ENCODE peak calls at places on chromosomes 2 and 18, in nine cellular contexts. One of them, this sample, is unnamed.

GRCh38 chr2:238424313-238424700 is 2.4 kb upstream of the ASB1 start:
- DNase-seq in prostate gland: no peak
- DNase-seq in stomach: peak
- DNase-seq in HCT116: no peak
- DNase-seq in breast epithelium: no peak
- DNase-seq in endothelial cell of umbilical vein: no peak
- DNase-seq in spleen: no peak
- DNase-seq in sigmoid colon: no peak
- DNase-seq in K562: no peak
- DNase-seq in this sample: no peak

GRCh38 chr2:203579131-203579643 is 44.1 kb upstream of the RAPH1 start:
- DNase-seq in endothelial cell of umbilical vein: no peak
- DNase-seq in prostate gland: peak
- DNase-seq in sigmoid colon: no peak
- DNase-seq in stomach: peak
- DNase-seq in HCT116: peak
- DNase-seq in breast epithelium: peak
- DNase-seq in spleen: no peak
- DNase-seq in K562: no peak
- DNase-seq in this sample: peak

GRCh38 chr18:36634573-36635216 is 194.1 kb downstream of the TPGS2 start:
- DNase-seq in stomach: no peak
- DNase-seq in breast epithelium: no peak
- DNase-seq in spleen: no peak
- DNase-seq in HCT116: no peak
- DNase-seq in sigmoid colon: no peak
- DNase-seq in endothelial cell of umbilical vein: no peak
- DNase-seq in K562: no peak
- DNase-seq in prostate gland: no peak
- DNase-seq in this sample: no peak

GRCh38 chr2:177552414-177553175 is 160.0 kb downstream of the AGPS start:
- DNase-seq in endothelial cell of umbilical vein: peak
- DNase-seq in spleen: peak
- DNase-seq in HCT116: peak
- DNase-seq in prostate gland: peak
- DNase-seq in K562: peak
- DNase-seq in stomach: peak
- DNase-seq in breast epithelium: peak
- DNase-seq in sigmoid colon: peak
- DNase-seq in this sample: peak

GRCh38 chr2:170298861-170299429 is 121.0 kb downstream of the MYO3B start:
- DNase-seq in spleen: no peak
- DNase-seq in K562: no peak
- DNase-seq in sigmoid colon: no peak
- DNase-seq in prostate gland: no peak
- DNase-seq in HCT116: no peak
- DNase-seq in stomach: no peak
- DNase-seq in breast epithelium: no peak
- DNase-seq in endothelial cell of umbilical vein: no peak
- DNase-seq in this sample: no peak

GRCh38 chr2:159615936-159616733 is at the start of gene BAZ2B:
- DNase-seq in K562: peak
- DNase-seq in sigmoid colon: peak
- DNase-seq in stomach: peak
- DNase-seq in HCT116: peak
- DNase-seq in breast epithelium: no peak
- DNase-seq in spleen: no peak
- DNase-seq in prostate gland: peak
- DNase-seq in endothelial cell of umbilical vein: peak
- DNase-seq in this sample: peak

GRCh38 chr18:12288406-12288762 is 19.7 kb upstream of the TUBB6 start:
- DNase-seq in breast epithelium: no peak
- DNase-seq in stomach: no peak
- DNase-seq in spleen: peak
- DNase-seq in HCT116: no peak
- DNase-seq in endothelial cell of umbilical vein: no peak
- DNase-seq in K562: no peak
- DNase-seq in sigmoid colon: no peak
- DNase-seq in prostate gland: no peak
- DNase-seq in this sample: peak

GRCh38 chr2:48600917-48601316 is 16.7 kb upstream of the GTF2A1L start:
- DNase-seq in K562: no peak
- DNase-seq in endothelial cell of umbilical vein: no peak
- DNase-seq in breast epithelium: no peak
- DNase-seq in sigmoid colon: no peak
- DNase-seq in spleen: no peak
- DNase-seq in HCT116: no peak
- DNase-seq in stomach: no peak
- DNase-seq in prostate gland: no peak
- DNase-seq in this sample: no peak

GRCh38 chr2:188425266-188425665 is 133.6 kb downstream of the GULP1 start:
- DNase-seq in spleen: no peak
- DNase-seq in stomach: no peak
- DNase-seq in prostate gland: no peak
- DNase-seq in sigmoid colon: no peak
- DNase-seq in K562: no peak
- DNase-seq in endothelial cell of umbilical vein: no peak
- DNase-seq in breast epithelium: no peak
- DNase-seq in HCT116: no peak
- DNase-seq in this sample: no peak

GRCh38 chr2:159584796-159585195 is 31.6 kb downstream of the BAZ2B start:
- DNase-seq in K562: no peak
- DNase-seq in sigmoid colon: no peak
- DNase-seq in HCT116: no peak
- DNase-seq in breast epithelium: no peak
- DNase-seq in stomach: no peak
- DNase-seq in spleen: no peak
- DNase-seq in endothelial cell of umbilical vein: no peak
- DNase-seq in prostate gland: no peak
- DNase-seq in this sample: no peak

GRCh38 chr2:60553496-60553991 is at the start of gene BCL11A:
- DNase-seq in breast epithelium: no peak
- DNase-seq in HCT116: peak
- DNase-seq in stomach: peak
- DNase-seq in spleen: peak
- DNase-seq in endothelial cell of umbilical vein: peak
- DNase-seq in K562: no peak
- DNase-seq in prostate gland: peak
- DNase-seq in sigmoid colon: peak
- DNase-seq in this sample: peak

GRCh38 chr2:73293534-73294171 is at the start of gene EGR4:
- DNase-seq in stomach: peak
- DNase-seq in K562: peak
- DNase-seq in breast epithelium: no peak
- DNase-seq in spleen: peak
- DNase-seq in endothelial cell of umbilical vein: peak
- DNase-seq in HCT116: peak
- DNase-seq in prostate gland: peak
- DNase-seq in sigmoid colon: peak
- DNase-seq in this sample: peak

GRCh38 chr2:71880846-71881610 is 266.6 kb downstream of the CYP26B1 start:
- DNase-seq in stomach: no peak
- DNase-seq in K562: peak
- DNase-seq in sigmoid colon: peak
- DNase-seq in HCT116: peak
- DNase-seq in breast epithelium: no peak
- DNase-seq in prostate gland: no peak
- DNase-seq in spleen: no peak
- DNase-seq in endothelial cell of umbilical vein: peak
- DNase-seq in this sample: no peak

GRCh38 chr2:228180126-228181097 is 1.1 kb downstream of the SPHKAP start:
- DNase-seq in sigmoid colon: no peak
- DNase-seq in prostate gland: no peak
- DNase-seq in endothelial cell of umbilical vein: no peak
- DNase-seq in K562: no peak
- DNase-seq in stomach: no peak
- DNase-seq in spleen: no peak
- DNase-seq in HCT116: no peak
- DNase-seq in breast epithelium: no peak
- DNase-seq in this sample: peak

GRCh38 chr2:224145751-224146355 is 106.8 kb upstream of the SERPINE2 start:
- DNase-seq in sigmoid colon: no peak
- DNase-seq in endothelial cell of umbilical vein: peak
- DNase-seq in HCT116: peak
- DNase-seq in K562: no peak
- DNase-seq in stomach: no peak
- DNase-seq in breast epithelium: no peak
- DNase-seq in prostate gland: no peak
- DNase-seq in spleen: no peak
- DNase-seq in this sample: no peak

DNA sequence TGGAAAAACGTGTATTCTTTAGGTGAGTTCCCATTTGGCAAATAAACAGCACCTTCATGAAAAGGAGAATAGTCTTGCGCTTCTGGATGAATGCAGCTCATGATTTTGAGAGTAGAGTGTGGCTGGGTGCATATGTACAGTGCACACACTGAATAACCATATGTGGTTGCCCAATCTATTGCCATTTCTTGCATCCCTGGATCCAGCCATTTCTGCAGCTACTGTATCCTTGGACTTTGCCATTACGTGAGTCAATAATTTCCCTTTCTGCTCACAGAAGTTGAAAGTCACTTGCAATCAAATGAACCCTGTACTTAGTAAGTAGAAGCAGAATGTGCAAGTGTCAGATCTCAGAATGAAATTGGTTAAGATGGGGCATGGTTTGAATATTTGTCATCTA is 560.0 kb upstream of the MEX3C start:
- DNase-seq in spleen: no peak
- DNase-seq in breast epithelium: no peak
- DNase-seq in HCT116: no peak
- DNase-seq in sigmoid colon: no peak
- DNase-seq in stomach: no peak
- DNase-seq in prostate gland: no peak
- DNase-seq in K562: no peak
- DNase-seq in endothelial cell of umbilical vein: no peak
- DNase-seq in this sample: no peak
- TF ChIP-seq CTCF in spleen: no peak
- TF ChIP-seq CTCF in breast epithelium: no peak
- TF ChIP-seq CTCF in HCT116: no peak
- TF ChIP-seq CTCF in sigmoid colon: no peak
- TF ChIP-seq CTCF in stomach: no peak
- TF ChIP-seq CTCF in prostate gland: no peak
- TF ChIP-seq CTCF in K562: no peak
- TF ChIP-seq CTCF in endothelial cell of umbilical vein: no peak
- TF ChIP-seq CTCF in this sample: no peak

DNA sequence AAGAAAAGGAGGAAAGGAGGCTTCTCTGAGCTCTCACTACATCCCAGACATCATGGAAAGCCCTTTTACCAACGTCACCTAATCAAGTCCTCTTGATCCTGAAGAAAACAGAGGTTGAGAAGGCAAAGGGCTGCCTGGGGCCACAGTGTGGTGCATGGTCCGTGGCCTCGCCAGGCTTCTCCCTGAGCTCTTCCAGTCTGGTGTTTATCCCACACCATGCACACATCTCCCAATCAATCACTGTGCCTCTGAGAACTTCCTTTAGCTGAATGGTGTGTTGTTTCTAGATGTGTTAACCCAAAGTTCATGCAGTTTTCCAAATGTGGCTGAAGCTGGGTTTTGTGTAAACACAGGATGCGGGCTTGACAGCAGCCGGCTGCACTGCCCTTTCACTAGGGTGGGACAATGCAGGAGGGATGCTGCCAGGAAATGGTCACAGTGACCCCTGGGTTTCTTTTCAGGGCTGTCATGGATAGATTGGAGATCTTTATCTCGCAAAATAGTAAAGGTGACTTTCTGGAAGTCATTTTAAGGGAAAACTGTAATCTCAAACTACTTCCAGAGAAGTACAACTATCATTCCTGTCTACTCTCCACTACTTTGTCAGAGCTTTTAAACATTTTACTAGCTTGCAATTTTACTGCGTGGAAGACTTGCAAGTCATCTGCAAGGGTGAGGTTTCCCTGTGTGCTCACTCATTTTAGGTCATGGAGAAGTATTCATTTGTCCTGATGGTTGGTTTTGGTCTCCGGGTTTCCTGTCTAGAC is 54.6 kb downstream of the IL1R2 start:
- DNase-seq in endothelial cell of umbilical vein: peak
- DNase-seq in prostate gland: no peak
- DNase-seq in sigmoid colon: no peak
- DNase-seq in breast epithelium: no peak
- DNase-seq in HCT116: no peak
- DNase-seq in stomach: no peak
- DNase-seq in K562: no peak
- DNase-seq in spleen: no peak
- DNase-seq in this sample: no peak
- TF ChIP-seq POLR2AphosphoS5 in endothelial cell of umbilical vein: peak
- TF ChIP-seq POLR2AphosphoS5 in prostate gland: no peak
- TF ChIP-seq POLR2AphosphoS5 in sigmoid colon: no peak
- TF ChIP-seq POLR2AphosphoS5 in breast epithelium: no peak
- TF ChIP-seq POLR2AphosphoS5 in HCT116: no peak
- TF ChIP-seq POLR2AphosphoS5 in stomach: peak
- TF ChIP-seq POLR2AphosphoS5 in K562: no peak
- TF ChIP-seq POLR2AphosphoS5 in spleen: peak
- TF ChIP-seq POLR2AphosphoS5 in this sample: no peak

GRCh38 chr18:41395695-41396094 is 559.3 kb upstream of the PIK3C3 start:
- DNase-seq in spleen: no peak
- DNase-seq in HCT116: no peak
- DNase-seq in stomach: no peak
- DNase-seq in prostate gland: no peak
- DNase-seq in sigmoid colon: no peak
- DNase-seq in breast epithelium: no peak
- DNase-seq in endothelial cell of umbilical vein: no peak
- DNase-seq in K562: no peak
- DNase-seq in this sample: no peak
- TF ChIP-seq CTCF in spleen: no peak
- TF ChIP-seq CTCF in HCT116: no peak
- TF ChIP-seq CTCF in stomach: no peak
- TF ChIP-seq CTCF in prostate gland: no peak
- TF ChIP-seq CTCF in sigmoid colon: no peak
- TF ChIP-seq CTCF in breast epithelium: no peak
- TF ChIP-seq CTCF in endothelial cell of umbilical vein: peak
- TF ChIP-seq CTCF in K562: no peak
- TF ChIP-seq CTCF in this sample: no peak

DNA sequence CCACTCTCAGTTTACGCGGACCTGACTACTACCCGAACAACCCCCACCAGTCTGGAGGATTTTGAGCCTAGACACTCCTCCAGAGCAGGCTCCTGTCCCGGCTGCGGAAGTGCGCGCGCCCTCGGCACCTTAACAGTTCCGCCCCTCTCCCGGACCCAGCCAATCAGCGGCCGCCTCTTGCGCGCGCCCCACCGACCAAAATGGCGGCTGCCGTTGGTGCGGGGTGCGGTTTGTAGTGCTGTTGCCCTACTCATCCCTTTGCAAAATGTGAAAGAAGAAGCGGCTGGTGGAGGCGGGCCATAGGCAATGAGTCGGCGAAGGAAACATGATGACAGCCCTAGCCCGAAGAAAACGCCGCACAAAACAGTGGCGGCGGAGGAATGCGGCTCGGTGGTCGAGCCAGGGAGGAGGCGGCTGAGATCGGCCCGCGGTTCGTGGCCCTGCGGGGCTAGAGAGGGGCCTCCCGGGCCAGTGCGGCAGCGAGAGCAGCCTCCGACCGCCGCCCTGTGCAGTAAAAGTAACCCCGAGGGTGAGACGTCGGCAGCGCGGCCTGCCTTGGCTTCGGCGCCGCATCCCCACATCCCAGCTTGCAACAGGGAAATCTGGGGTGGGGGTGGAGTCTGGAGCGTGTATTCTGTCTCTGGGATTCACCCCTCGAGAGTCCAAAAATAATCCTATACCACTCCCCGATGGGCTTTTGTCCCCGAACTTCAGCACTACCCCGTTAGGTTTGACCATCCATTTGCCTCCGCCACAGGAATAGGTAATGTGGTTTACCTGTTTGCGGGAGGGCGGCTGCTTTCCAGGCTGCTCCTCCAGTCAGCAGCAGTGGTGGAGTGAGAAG is at the start of gene ETAA1:
- DNase-seq in stomach: peak
- DNase-seq in breast epithelium: peak
- DNase-seq in spleen: peak
- DNase-seq in sigmoid colon: peak
- DNase-seq in HCT116: peak
- DNase-seq in prostate gland: peak
- DNase-seq in K562: peak
- DNase-seq in endothelial cell of umbilical vein: peak
- DNase-seq in this sample: peak
- TF ChIP-seq POLR2AphosphoS5 in stomach: peak
- TF ChIP-seq POLR2AphosphoS5 in breast epithelium: peak
- TF ChIP-seq POLR2AphosphoS5 in spleen: peak
- TF ChIP-seq POLR2AphosphoS5 in sigmoid colon: peak
- TF ChIP-seq POLR2AphosphoS5 in HCT116: peak
- TF ChIP-seq POLR2AphosphoS5 in prostate gland: peak
- TF ChIP-seq POLR2AphosphoS5 in K562: peak
- TF ChIP-seq POLR2AphosphoS5 in endothelial cell of umbilical vein: peak
- TF ChIP-seq POLR2AphosphoS5 in this sample: peak